ENCODE peak calls at places on chromosome 19, in five cellular contexts. H is B cell, L is spleen, J is suprapubic skin, A is uterus. B is an unnamed sample.

GRCh38 chr19:1757468-1758230 is 4.3 kb downstream of the ONECUT3 start:
- DNase-seq in H (peak), L (no peak), J (no peak), A (no peak), B (peak)

GRCh38 chr19:56125806-56126590 is 4.9 kb upstream of the ZNF787 start:
- DNase-seq in H (no peak), L (no peak), J (no peak), A (no peak), B (no peak)

GRCh38 chr19:31583148-31583547 is 233.9 kb upstream of the TSHZ3 start:
- DNase-seq in H (no peak), L (no peak), J (no peak), A (no peak), B (no peak)

GRCh38 chr19:49808762-49809154 is 4.3 kb downstream of the FUZ start:
- DNase-seq in H (peak), L (peak), J (peak), A (peak), B (peak)

GRCh38 chr19:44596428-44597130 is 16.8 kb upstream of the IGSF23 start:
- DNase-seq in H (no peak), L (no peak), J (no peak), A (no peak), B (no peak)

GRCh38 chr19:6769006-6769637 is 1.9 kb upstream of the SH2D3A start:
- DNase-seq in H (no peak), L (no peak), J (no peak), A (no peak), B (peak)

GRCh38 chr19:47758433-47758784 is 13.1 kb downstream of the NOP53 start:
- DNase-seq in H (no peak), L (no peak), J (no peak), A (no peak), B (no peak)

GRCh38 chr19:29845576-29846176 is 33.9 kb downstream of the CCNE1 start:
- DNase-seq in H (peak), L (peak), J (no peak), A (peak), B (peak)

GRCh38 chr19:29439688-29440550 is 85.9 kb upstream of the VSTM2B start:
- DNase-seq in H (no peak), L (no peak), J (no peak), A (no peak), B (no peak)

GRCh38 chr19:46271488-46272197 is 25.2 kb upstream of the HIF3A start:
- DNase-seq in H (no peak), L (no peak), J (no peak), A (peak), B (no peak)

DNA sequence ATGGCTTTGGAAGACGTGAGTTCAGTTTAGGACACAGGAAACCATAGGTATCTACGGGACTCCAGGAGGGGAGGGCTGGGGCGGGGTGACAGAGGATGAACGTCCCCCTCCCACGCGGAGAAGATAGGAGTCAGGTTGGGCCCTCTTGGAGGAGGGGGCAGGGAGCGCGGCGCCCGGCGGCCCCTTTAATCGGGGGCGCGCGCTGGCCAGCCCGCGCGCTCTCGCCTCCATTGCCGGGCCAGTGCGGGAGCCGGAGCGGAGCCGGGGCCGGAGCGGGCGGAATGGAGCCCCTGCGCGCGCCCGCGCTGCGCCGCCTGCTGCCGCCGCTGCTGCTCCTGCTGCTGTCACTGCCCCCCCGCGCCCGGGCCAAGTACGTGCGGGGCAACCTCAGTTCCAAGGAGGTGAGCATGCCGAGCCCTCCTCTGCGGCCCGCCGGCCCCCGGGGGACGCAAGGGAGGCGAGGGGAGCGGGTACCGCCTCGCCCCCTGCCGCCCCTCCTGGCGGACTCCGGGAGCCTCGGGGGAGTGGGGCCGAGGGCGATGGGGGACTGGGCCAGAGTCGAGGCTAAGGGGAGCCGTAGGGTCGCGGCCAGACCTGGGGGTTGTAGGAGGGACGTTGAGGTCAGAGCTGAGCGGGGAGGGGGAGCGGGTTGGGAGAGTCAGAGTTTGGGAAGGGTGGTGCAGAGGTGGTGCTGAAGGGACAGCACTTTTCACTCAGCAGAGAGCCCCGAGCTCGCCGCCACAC is at the start of gene TMEM145:
- DNase-seq in H (peak), L (no peak), J (no peak), A (no peak), B (peak)
- TF ChIP-seq CTCF in H (peak), L (no peak), J (no peak), A (no peak), B (peak)

GRCh38 chr19:53466726-53467125 is 807 bp upstream of the ZNF813 start:
- DNase-seq in H (no peak), L (no peak), J (no peak), A (no peak), B (no peak)
- TF ChIP-seq CTCF in H (no peak), L (no peak), J (no peak), A (no peak), B (no peak)

GRCh38 chr19:38523319-38523718 is 89.8 kb downstream of the RYR1 start:
- DNase-seq in H (no peak), L (no peak), J (no peak), A (no peak), B (no peak)
- TF ChIP-seq CTCF in H (no peak), L (no peak), J (no peak), A (no peak), B (no peak)

GRCh38 chr19:58387338-58388174 is 487 bp downstream of the RPS5 start:
- DNase-seq in H (no peak), L (peak), J (no peak), A (no peak), B (no peak)
- TF ChIP-seq CTCF in H (no peak), L (no peak), J (no peak), A (no peak), B (peak)

GRCh38 chr19:53810891-53811290 is 13.2 kb downstream of the NLRP12 start:
- DNase-seq in H (no peak), L (no peak), J (no peak), A (no peak), B (no peak)

GRCh38 chr19:53813996-53814395 is 10.1 kb downstream of the NLRP12 start:
- DNase-seq in H (no peak), L (no peak), J (no peak), A (no peak), B (no peak)

GRCh38 chr19:53809518-53810186 is 14.5 kb downstream of the NLRP12 start:
- DNase-seq in H (no peak), L (no peak), J (no peak), A (no peak), B (no peak)

GRCh38 chr19:53810187-53810546 is 13.9 kb downstream of the NLRP12 start:
- DNase-seq in H (no peak), L (no peak), J (no peak), A (no peak), B (no peak)

DNA sequence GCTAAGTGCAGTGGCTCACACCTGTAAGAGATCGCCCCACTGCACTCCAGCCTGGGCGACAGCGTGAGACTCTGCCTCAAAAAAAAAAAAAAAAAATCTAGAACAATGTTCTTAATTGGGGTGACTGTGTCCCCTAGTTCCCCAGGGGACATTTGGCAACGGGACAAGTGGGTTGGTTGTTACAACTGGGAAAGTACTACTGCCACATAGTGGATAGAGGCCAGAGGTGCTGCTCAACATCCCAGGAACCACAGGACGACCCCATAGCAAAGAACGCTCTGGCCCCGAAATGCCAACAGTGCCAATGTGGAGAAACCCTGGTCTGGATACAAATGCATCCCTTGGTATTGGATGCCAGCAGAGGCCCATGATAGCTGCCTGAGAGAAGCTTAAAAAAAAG is 11.8 kb downstream of the NLRP12 start:
- DNase-seq in H (no peak), L (no peak), J (no peak), A (no peak), B (no peak)
- TF ChIP-seq CTCF in H (no peak), L (no peak), J (no peak), A (no peak), B (no peak)